ENCODE peak calls at places on chromosomes 1 and 21, in seven cellular contexts. V is EL, I is AG08395, B is ACHN, J is hepatic stellate cell, P is LHCN-M2, R is esophagus squamous epithelium. H is an unnamed sample.

GRCh38 chr1:16171314-16172223 is 15.7 kb upstream of the EPHA2 start:
- DNase-seq in V (no peak), P (no peak), J (no peak), R (no peak), I (no peak), B (no peak), H (no peak)

GRCh38 chr1:217311766-217312165 is 319.1 kb downstream of the GPATCH2 start:
- DNase-seq in I (no peak), V (peak), B (peak), P (peak), J (no peak), R (no peak), H (no peak)

GRCh38 chr1:157155658-157156057 is 17.5 kb upstream of the ETV3 start:
- DNase-seq in R (no peak), J (no peak), I (no peak), B (no peak), V (peak), P (no peak), H (no peak)

GRCh38 chr1:64499966-64500365 is 30.0 kb downstream of the CACHD1 start:
- DNase-seq in I (no peak), J (no peak), P (no peak), R (no peak), B (peak), V (no peak), H (no peak)

GRCh38 chr1:29736582-29737188 is 500.4 kb downstream of the PTPRU start:
- DNase-seq in V (peak), J (peak), R (no peak), I (peak), P (peak), B (peak), H (peak)

GRCh38 chr1:100440075-100440809 is 87.9 kb downstream of the CDC14A start:
- DNase-seq in I (no peak), R (no peak), P (no peak), V (no peak), J (no peak), B (no peak), H (no peak)

GRCh38 chr1:85201340-85202091 is 700 bp upstream of the SYDE2 start:
- DNase-seq in P (peak), V (peak), J (peak), R (no peak), I (peak), B (peak), H (peak)

GRCh38 chr1:152461544-152461943 is 47.5 kb upstream of the CRNN start:
- DNase-seq in J (peak), B (peak), I (peak), R (no peak), P (peak), V (peak), H (peak)

GRCh38 chr1:26373281-26373680 is 731 bp upstream of the ZNF683 start:
- DNase-seq in J (no peak), I (no peak), R (no peak), B (no peak), P (no peak), V (no peak), H (no peak)

GRCh38 chr1:172465617-172466016 is 21.7 kb upstream of the PIGC start:
- DNase-seq in J (no peak), B (no peak), V (no peak), P (no peak), R (no peak), I (no peak), H (no peak)

GRCh38 chr21:37087188-37087587 is 14.1 kb downstream of the TTC3 start:
- DNase-seq in R (no peak), I (peak), P (peak), J (no peak), V (peak), B (peak), H (no peak)

GRCh38 chr1:61491497-61491896 is 233.4 kb downstream of the TM2D1 start:
- DNase-seq in J (peak), R (no peak), B (no peak), P (peak), I (no peak), V (peak), H (no peak)

GRCh38 chr1:58626293-58626692 is 49.2 kb upstream of the TACSTD2 start:
- DNase-seq in V (no peak), I (no peak), R (no peak), J (no peak), P (no peak), B (no peak), H (no peak)

GRCh38 chr1:209565759-209566678 is 17.5 kb upstream of the CAMK1G start:
- DNase-seq in V (peak), J (peak), B (peak), I (peak), R (no peak), P (peak), H (peak)

GRCh38 chr1:162406811-162407210 is 5.1 kb downstream of the SH2D1B start:
- DNase-seq in R (no peak), I (no peak), B (no peak), P (no peak), J (no peak), V (peak), H (no peak)

GRCh38 chr1:103525114-103525606 is 339 bp upstream of the RNPC3 start:
- DNase-seq in J (peak), I (peak), B (peak), P (peak), R (peak), V (peak), H (peak)

GRCh38 chr1:207713529-207713928 is 38.3 kb upstream of the CD46 start:
- DNase-seq in V (no peak), B (no peak), I (no peak), P (no peak), R (no peak), J (no peak), H (no peak)

GRCh38 chr21:15742052-15742451 is 12.3 kb downstream of the USP25 start:
- DNase-seq in J (no peak), V (no peak), R (no peak), P (peak), I (no peak), B (no peak), H (no peak)

GRCh38 chr1:19165501-19165900 is 44.6 kb downstream of the UBR4 start:
- DNase-seq in R (no peak), J (no peak), P (peak), I (no peak), V (peak), B (peak), H (no peak)

GRCh38 chr1:218660678-218661053 is 315.5 kb downstream of the TGFB2 start:
- DNase-seq in J (no peak), P (peak), V (peak), R (no peak), B (peak), I (peak), H (peak)

GRCh38 chr1:111197598-111198289 is 2.7 kb downstream of the DENND2D start:
- DNase-seq in P (no peak), V (no peak), B (peak), R (no peak), J (no peak), I (no peak), H (no peak)

GRCh38 chr1:93662481-93663190 is 19.0 kb downstream of the BCAR3 start:
- DNase-seq in B (peak), R (no peak), J (no peak), V (peak), I (no peak), P (peak), H (no peak)

GRCh38 chr1:52659851-52660596 is 27.1 kb downstream of the SHISAL2A start:
- DNase-seq in I (no peak), V (peak), J (no peak), P (no peak), R (no peak), B (no peak), H (no peak)

GRCh38 chr1:243718893-243719292 is 131.2 kb downstream of the AKT3 start:
- DNase-seq in V (peak), P (peak), B (peak), R (no peak), I (peak), J (peak), H (peak)

GRCh38 chr1:94345148-94345721 is 73.0 kb upstream of the ABCD3 start:
- DNase-seq in I (no peak), B (no peak), P (no peak), J (no peak), R (no peak), V (no peak), H (no peak)

GRCh38 chr1:234613128-234613875 is 3.3 kb upstream of the IRF2BP2 start:
- DNase-seq in P (peak), B (peak), R (no peak), V (peak), J (no peak), I (peak), H (no peak)

GRCh38 chr1:10796029-10796944 is at the start of gene CASZ1:
- DNase-seq in P (peak), I (peak), J (peak), R (no peak), V (peak), B (peak), H (peak)

GRCh38 chr1:152109231-152109997 is 5.8 kb downstream of the TCHH start:
- DNase-seq in R (no peak), I (no peak), P (no peak), B (no peak), V (peak), J (peak), H (no peak)

GRCh38 chr1:221203224-221204054 is 324.2 kb downstream of the HLX start:
- DNase-seq in P (peak), V (peak), B (peak), J (peak), R (peak), I (peak), H (peak)

GRCh38 chr1:233394860-233395717 is 67.6 kb downstream of the MAP3K21 start:
- DNase-seq in I (peak), R (no peak), V (peak), B (peak), J (peak), P (peak), H (peak)

GRCh38 chr21:36260030-36260787 is 59.8 kb upstream of the MORC3 start:
- DNase-seq in J (peak), B (peak), P (peak), V (peak), I (peak), R (no peak), H (peak)

GRCh38 chr1:6099787-6100765 is 54.4 kb downstream of the KCNAB2 start:
- DNase-seq in P (no peak), V (no peak), I (no peak), R (no peak), B (peak), J (no peak), H (no peak)

GRCh38 chr1:33152685-33153432 is 29.0 kb downstream of the TRIM62 start:
- DNase-seq in V (peak), R (no peak), I (peak), B (no peak), P (peak), J (peak), H (peak)

GRCh38 chr1:9721606-9722377 is 70.3 kb downstream of the PIK3CD start:
- DNase-seq in B (peak), P (no peak), V (no peak), R (no peak), I (no peak), J (peak), H (peak)